ENCODE peak calls at places on chromosomes 3 and 15, in nine cellular contexts. X is A673, V is body of pancreas, P is upper lobe of right lung, F is aorta, M is upper lobe of left lung, G is tibial artery, O is A549, J is HL-60. E is an unnamed sample.
A peak's percentile ranks its signal among the peaks of the same experiment; 100 is the strongest.

GRCh38 chr3:197600796-197601565 is 45.2 kb upstream of the BDH1 start:
- DNase-seq in F (no peak), G (no peak), X (no peak), O (no peak), V (no peak), P (no peak), J (no peak), M (no peak), E (no peak)

GRCh38 chr3:4804161-4805058 is 174.8 kb upstream of the BHLHE40 start:
- DNase-seq in G (no peak), J (no peak), F (no peak), P (no peak), X (no peak), V (no peak), O (no peak), M (no peak), E (no peak)

GRCh38 chr15:101266034-101266433 is 11.3 kb downstream of the SELENOS start:
- DNase-seq in X (no peak), O (no peak), F (no peak), M (no peak), V (no peak), P (no peak), J (no peak), G (no peak), E (no peak)

GRCh38 chr3:170497197-170497596 is 78.5 kb downstream of the CLDN11 start:
- DNase-seq in G (no peak), J (no peak), P (no peak), O (no peak), M (no peak), F (no peak), V (no peak), X (no peak), E (no peak)

GRCh38 chr3:17006143-17006839 is 121.5 kb downstream of the PLCL2 start:
- DNase-seq in G (no peak), V (no peak), J (no peak), M (no peak), F (no peak), P (no peak), O (no peak), X (no peak), E (no peak)

GRCh38 chr3:26015752-26016151 is 225.9 kb downstream of the OXSM start:
- DNase-seq in P (no peak), G (no peak), V (no peak), O (no peak), X (no peak), M (no peak), J (no peak), F (no peak), E (no peak)

GRCh38 chr3:196563721-196564225 is 4.6 kb downstream of the WDR53 start:
- DNase-seq in V (no peak), J (no peak), O (peak; percentile 23), F (no peak), M (no peak), G (no peak), P (no peak), X (peak; percentile 59), E (no peak)

GRCh38 chr15:58551084-58551763 is 119.4 kb downstream of the LIPC start:
- DNase-seq in O (no peak), J (no peak), G (no peak), F (no peak), V (no peak), M (no peak), P (peak; percentile 30), X (no peak), E (no peak)

GRCh38 chr3:179871782-179872181 is 165.0 kb downstream of the PEX5L start:
- DNase-seq in X (no peak), P (no peak), G (no peak), M (no peak), F (no peak), O (no peak), V (no peak), J (no peak), E (no peak)

GRCh38 chr15:48842501-48842900 is 31.6 kb upstream of the CEP152 start:
- DNase-seq in O (no peak), V (no peak), G (no peak), J (no peak), M (no peak), F (no peak), P (no peak), X (no peak), E (no peak)

GRCh38 chr15:68699881-68700394 is 120.8 kb downstream of the ANP32A start:
- DNase-seq in G (no peak), M (no peak), V (no peak), O (no peak), F (peak; percentile 52), P (no peak), J (peak; percentile 2), X (no peak), E (peak; percentile 43)

GRCh38 chr3:169400205-169400604 is 263.3 kb downstream of the MECOM start:
- DNase-seq in F (no peak), P (no peak), M (no peak), V (no peak), G (no peak), O (no peak), J (no peak), X (no peak), E (no peak)

GRCh38 chr3:110314512-110315114 is 757.0 kb upstream of the NECTIN3 start:
- DNase-seq in M (peak; percentile 52), P (no peak), F (peak; percentile 44), J (peak; percentile 57), V (peak; percentile 58), O (peak; percentile 69), G (no peak), X (peak; percentile 81), E (peak; percentile 16)

GRCh38 chr3:33439421-33440327 is 531 bp downstream of the UBP1 start:
- DNase-seq in V (peak; percentile 62), J (peak; percentile 52), O (peak; percentile 54), F (peak; percentile 73), P (peak; percentile 85), X (peak; percentile 64), M (peak; percentile 57), G (peak; percentile 81), E (peak; percentile 47)

GRCh38 chr15:79116771-79117170 is 26.2 kb upstream of the RASGRF1 start:
- DNase-seq in M (no peak), J (no peak), F (no peak), V (no peak), P (no peak), G (no peak), O (no peak), X (no peak), E (no peak)

GRCh38 chr3:39052613-39053012 is 797 bp downstream of the WDR48 start:
- DNase-seq in F (no peak), X (no peak), V (no peak), P (no peak), J (peak; percentile 2), O (no peak), M (no peak), G (no peak), E (no peak)

DNA sequence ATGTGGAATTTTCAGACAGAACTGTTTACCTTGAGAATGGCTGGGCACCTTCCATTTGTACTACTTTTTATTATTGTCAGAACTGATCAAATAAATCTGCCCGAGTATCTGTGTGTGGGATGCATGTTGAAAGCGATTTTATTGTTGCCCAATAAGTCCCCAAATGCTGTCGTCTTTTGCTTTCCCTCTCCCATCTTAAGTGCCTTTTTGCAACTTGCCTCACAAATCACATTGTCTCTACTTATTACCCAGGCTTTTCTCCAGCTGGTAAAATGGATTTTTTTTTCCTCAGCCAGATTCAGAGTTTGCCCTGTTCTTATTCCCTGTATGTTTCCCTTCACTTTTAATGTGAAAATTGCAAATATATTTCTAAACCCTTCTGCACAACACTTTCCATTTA is 163.1 kb downstream of the CNTN4 start:
- DNase-seq in J (no peak), V (no peak), P (no peak), X (no peak), O (no peak), F (no peak), M (no peak), G (no peak), E (no peak)
- H3K27ac ChIP-seq in J (no peak overlapping the region), V (no peak overlapping the region), P (no peak overlapping the region), X (no peak overlapping the region), O (no peak overlapping the region), F (no peak overlapping the region), M (no peak overlapping the region), G (no peak overlapping the region), E (no peak overlapping the region)

DNA sequence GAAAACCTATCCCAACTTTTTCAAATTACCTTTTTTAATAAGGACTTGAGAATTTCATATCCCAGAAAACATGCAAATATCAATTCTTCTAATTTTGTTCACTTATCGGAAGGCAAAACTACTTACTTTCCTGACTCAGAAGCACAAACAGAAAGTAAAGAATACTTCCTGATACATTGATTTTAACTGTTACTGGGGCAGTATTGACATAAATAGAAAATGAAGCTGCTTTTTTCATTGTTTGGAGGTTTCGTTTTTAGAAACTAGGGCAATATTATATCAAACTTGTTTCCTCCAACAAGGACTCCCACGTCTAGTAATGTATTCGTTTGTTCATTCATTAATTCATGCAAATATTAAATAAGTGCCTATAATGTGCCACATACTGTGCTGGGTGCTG is 19.1 kb downstream of the PAQR9 start:
- DNase-seq in J (no peak), V (no peak), F (no peak), M (no peak), X (no peak), O (no peak), P (no peak), G (no peak), E (no peak)
- H3K27ac ChIP-seq in J (no peak overlapping the region), V (no peak overlapping the region), F (no peak overlapping the region), M (no peak overlapping the region), X (no peak overlapping the region), O (no peak overlapping the region), P (no peak overlapping the region), G (no peak overlapping the region), E (no peak overlapping the region)

GRCh38 chr15:74626752-74627692 is 11.4 kb downstream of the CLK3 start:
- DNase-seq in X (no peak), O (no peak), G (no peak), V (no peak), J (peak; percentile 30), F (no peak), M (no peak), P (no peak), E (no peak)

GRCh38 chr15:74628949-74629348 is 13.3 kb downstream of the CLK3 start:
- DNase-seq in M (no peak), X (no peak), G (no peak), P (no peak), V (no peak), J (no peak), O (no peak), F (no peak), E (no peak)

GRCh38 chr15:74626336-74626735 is 10.7 kb downstream of the CLK3 start:
- DNase-seq in O (no peak), V (no peak), G (no peak), F (no peak), M (no peak), J (no peak), P (peak; percentile 43), X (no peak), E (no peak)

GRCh38 chr15:74628199-74628598 is 12.6 kb downstream of the CLK3 start:
- DNase-seq in F (no peak), G (no peak), V (no peak), M (no peak), O (no peak), P (no peak), J (no peak), X (no peak), E (no peak)

GRCh38 chr15:74627766-74628165 is 12.1 kb downstream of the CLK3 start:
- DNase-seq in F (no peak), V (no peak), J (no peak), O (no peak), M (no peak), X (no peak), G (no peak), P (no peak), E (no peak)
- H3K27ac ChIP-seq in F (no peak overlapping the region), V (no peak overlapping the region), J (no peak overlapping the region), O (no peak overlapping the region), M (peak overlapping the region; percentile 39), X (no peak overlapping the region), G (no peak overlapping the region), P (peak overlapping the region; percentile 3), E (no peak overlapping the region)

GRCh38 chr15:66764067-66764428 is 62.0 kb downstream of the SMAD6 start:
- DNase-seq in J (no peak), G (no peak), F (no peak), X (no peak), V (no peak), O (no peak), P (no peak), M (no peak), E (no peak)
- H3K27ac ChIP-seq in J (no peak overlapping the region), G (peak overlapping the region; percentile 92), F (peak overlapping the region; percentile 82), X (peak overlapping the region; percentile 71), V (peak overlapping the region; percentile 86), O (peak overlapping the region; percentile 93), P (peak overlapping the region; percentile 61), M (peak overlapping the region; percentile 88), E (peak overlapping the region; percentile 79)